ENCODE peak calls at places on chromosomes 7 and 10, in four cellular contexts. G, M, Z and X are unnamed samples.

GRCh38 chr10:13206546-13207443 is 27.4 kb downstream of the UCMA start:
- DNase-seq in G (peak; percentile 81), M (peak; percentile 35), Z (peak; percentile 73), X (no peak)

GRCh38 chr10:131173484-131174210 is 137.9 kb downstream of the TCERG1L start:
- DNase-seq in G (no peak), M (no peak), Z (no peak), X (no peak)

GRCh38 chr7:26348234-26348851 is 56.7 kb downstream of the SNX10 start:
- DNase-seq in G (no peak), M (no peak), Z (no peak), X (peak; percentile 89)

GRCh38 chr7:116211913-116212596 is 1.7 kb downstream of the TES start:
- DNase-seq in G (peak; percentile 77), M (no peak), Z (peak; percentile 57), X (no peak)

GRCh38 chr10:100866575-100867098 is 46.1 kb upstream of the SLF2 start:
- DNase-seq in G (no peak), M (no peak), Z (no peak), X (no peak)

GRCh38 chr10:47025540-47026300 is 114.5 kb downstream of the PTPN20 start:
- DNase-seq in G (peak; percentile 14), M (peak; percentile 47), Z (peak; percentile 59), X (peak; percentile 6)

GRCh38 chr7:82105463-82105862 is 335.6 kb upstream of the HGF start:
- DNase-seq in G (peak; percentile 78), M (no peak), Z (peak; percentile 58), X (no peak)

GRCh38 chr10:24459836-24460235 is 250.9 kb downstream of the KIAA1217 start:
- DNase-seq in G (no peak), M (no peak), Z (no peak), X (no peak)

GRCh38 chr7:80630611-80631010 is 7.8 kb upstream of the CD36 start:
- DNase-seq in G (peak; percentile 69), M (no peak), Z (peak; percentile 68), X (no peak)

GRCh38 chr10:1382711-1383110 is 326.5 kb downstream of the WDR37 start:
- DNase-seq in G (no peak), M (no peak), Z (no peak), X (no peak)

GRCh38 chr7:75727881-75728592 is 10.7 kb downstream of the HIP1 start:
- DNase-seq in G (peak; percentile 78), M (no peak), Z (peak; percentile 62), X (no peak)

GRCh38 chr7:131057524-131058065 is 270.1 kb upstream of the MKLN1 start:
- DNase-seq in G (peak; percentile 27), M (no peak), Z (peak; percentile 47), X (no peak)

GRCh38 chr10:32348297-32349198 is 1.6 kb upstream of the EPC1 start:
- DNase-seq in G (no peak), M (no peak), Z (no peak), X (no peak)

GRCh38 chr7:66627876-66628360 is 763 bp upstream of the KCTD7 start:
- DNase-seq in G (no peak), M (no peak), Z (no peak), X (no peak)

GRCh38 chr7:155348806-155349205 is 51.1 kb downstream of the INSIG1 start:
- DNase-seq in G (no peak), M (no peak), Z (no peak), X (no peak)

GRCh38 chr10:44316187-44316921 is 68.5 kb downstream of the CXCL12 start:
- DNase-seq in G (no peak), M (no peak), Z (no peak), X (no peak)

GRCh38 chr10:11180228-11180627 is 162.6 kb downstream of the CELF2 start:
- DNase-seq in G (no peak), M (no peak), Z (no peak), X (no peak)

GRCh38 chr10:101694056-101694673 is 805 bp downstream of the FBXW4 start:
- DNase-seq in G (peak; percentile 55), M (no peak), Z (peak; percentile 65), X (peak; percentile 68)

GRCh38 chr10:95837783-95838182 is 70.0 kb upstream of the CC2D2B start:
- DNase-seq in G (no peak), M (no peak), Z (no peak), X (no peak)

GRCh38 chr7:47709051-47709450 is 127.1 kb upstream of the TNS3 start:
- DNase-seq in G (no peak), M (no peak), Z (no peak), X (no peak)

GRCh38 chr10:110444009-110444347 is 53.7 kb upstream of the DUSP5 start:
- DNase-seq in G (no peak), M (no peak), Z (no peak), X (no peak)

GRCh38 chr7:27113991-27114866 is 11.7 kb upstream of the HOXA2 start:
- DNase-seq in G (no peak), M (no peak), Z (no peak), X (no peak)

GRCh38 chr10:129971381-129972144 is 7.5 kb upstream of the EBF3 start:
- DNase-seq in G (peak; percentile 56), M (no peak), Z (peak; percentile 79), X (no peak)

GRCh38 chr7:137996386-137996851 is 5.5 kb downstream of the CREB3L2 start:
- DNase-seq in G (peak; percentile 97), M (no peak), Z (peak; percentile 94), X (no peak)

GRCh38 chr10:119211176-119211575 is 3.8 kb downstream of the GRK5 start:
- DNase-seq in G (peak; percentile 87), M (no peak), Z (peak; percentile 77), X (no peak)

GRCh38 chr7:153886121-153886505 is 166.1 kb upstream of the DPP6 start:
- DNase-seq in G (no peak), M (no peak), Z (no peak), X (no peak)

GRCh38 chr7:153891990-153892389 is 160.2 kb upstream of the DPP6 start:
- DNase-seq in G (no peak), M (no peak), Z (no peak), X (no peak)

GRCh38 chr7:153886506-153887391 is 165.4 kb upstream of the DPP6 start:
- DNase-seq in G (no peak), M (no peak), Z (no peak), X (no peak)

GRCh38 chr7:153887756-153888591 is 164.2 kb upstream of the DPP6 start:
- DNase-seq in G (no peak), M (no peak), Z (no peak), X (no peak)
- H3K4me3 ChIP-seq in G (no peak overlapping the region), M (no peak overlapping the region), Z (peak overlapping the region; percentile 9), X (no peak overlapping the region)

GRCh38 chr7:17654940-17655339 is 285.4 kb downstream of the SNX13 start:
- DNase-seq in G (no peak), M (no peak), Z (no peak), X (no peak)

GRCh38 chr7:17646181-17646956 is 293.9 kb downstream of the SNX13 start:
- DNase-seq in G (peak; percentile 81), M (no peak), Z (peak; percentile 75), X (no peak)

GRCh38 chr7:17651296-17651695 is 289.0 kb downstream of the SNX13 start:
- DNase-seq in G (no peak), M (no peak), Z (peak; percentile 18), X (no peak)

DNA sequence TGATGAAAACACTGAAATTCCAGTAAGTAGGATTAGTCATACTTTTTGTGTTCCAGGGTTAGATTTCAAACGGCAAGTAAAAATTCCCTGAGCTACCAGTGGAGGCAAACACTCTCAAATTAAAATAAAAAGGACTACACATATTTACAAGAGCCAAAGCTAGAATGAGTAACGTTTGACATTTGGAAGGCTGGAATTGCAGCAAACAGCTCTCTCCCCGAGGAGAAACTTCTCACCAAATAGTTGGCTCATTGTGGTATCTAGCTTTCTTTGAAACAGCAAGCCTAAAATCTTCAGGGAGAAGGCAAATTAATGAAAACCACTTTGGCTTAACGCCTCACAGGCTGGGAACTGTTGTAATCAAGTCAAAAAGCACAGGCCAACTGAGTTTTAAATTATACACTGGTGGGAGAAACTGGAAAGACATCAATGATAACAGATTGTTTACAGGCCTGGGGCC is 288.3 kb downstream of the SNX13 start:
- DNase-seq in G (peak; percentile 81), M (peak; percentile 90), Z (peak; percentile 93), X (no peak)
- TF ChIP-seq CTCF in G (peak; percentile 38), M (peak; percentile 40), Z (peak; percentile 45), X (no peak)

GRCh38 chr7:140557069-140557468 is 77.8 kb upstream of the MKRN1 start:
- DNase-seq in G (no peak), M (no peak), Z (no peak), X (no peak)
- H3K4me3 ChIP-seq in G (no peak overlapping the region), M (no peak overlapping the region), Z (no peak overlapping the region), X (no peak overlapping the region)

GRCh38 chr7:73890541-73891147 is 29.7 kb downstream of the TMEM270 start:
- DNase-seq in G (no peak), M (no peak), Z (peak; percentile 56), X (no peak)

GRCh38 chr7:73892003-73892975 is 31.3 kb downstream of the TMEM270 start:
- DNase-seq in G (peak; percentile 55), M (no peak), Z (peak; percentile 79), X (no peak)

GRCh38 chr7:73893342-73894101 is 32.6 kb downstream of the TMEM270 start:
- DNase-seq in G (no peak), M (no peak), Z (no peak), X (no peak)

GRCh38 chr7:73887762-73888161 is 26.8 kb downstream of the TMEM270 start:
- DNase-seq in G (no peak), M (no peak), Z (no peak), X (no peak)

GRCh38 chr7:73891178-73891885 is 30.4 kb downstream of the TMEM270 start:
- DNase-seq in G (no peak), M (no peak), Z (no peak), X (no peak)
- TF ChIP-seq CTCF in G (peak; percentile 23), M (peak; percentile 20), Z (peak; percentile 8), X (no peak)

DNA sequence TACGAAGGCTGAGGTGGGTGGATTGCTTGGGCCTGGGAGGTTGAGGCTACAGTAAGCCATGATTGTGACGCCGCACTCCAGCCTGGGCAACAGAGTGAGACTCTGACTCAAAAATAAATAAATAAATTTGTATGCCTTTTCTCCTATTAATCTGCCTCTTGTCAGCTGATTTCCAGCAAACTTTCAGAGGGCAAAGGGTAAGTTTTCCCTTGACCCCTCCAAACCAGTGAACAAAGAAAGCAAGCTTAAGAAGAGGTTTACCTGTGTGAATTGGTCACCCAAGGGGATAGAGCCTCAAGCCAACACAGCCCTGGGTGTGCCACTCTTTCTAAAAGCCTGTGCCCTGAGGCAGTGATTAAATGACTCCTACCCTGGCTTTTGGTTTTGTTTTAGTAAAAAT is 30.8 kb downstream of the GOT1 start:
- DNase-seq in G (no peak), M (no peak), Z (no peak), X (no peak)
- H3K4me3 ChIP-seq in G (no peak overlapping the region), M (no peak overlapping the region), Z (no peak overlapping the region), X (no peak overlapping the region)

GRCh38 chr7:876077-876971 is at the start of gene GET4:
- DNase-seq in G (peak; percentile 98), M (peak; percentile 82), Z (peak; percentile 98), X (peak; percentile 98)
- TF ChIP-seq CTCF in G (no peak), M (peak; percentile 17), Z (peak; percentile 18), X (peak; percentile 18)